ENCODE peak calls at places on chromosome 6, in four cellular contexts. J is lower lobe of right lung, X is tibial artery, T is gastrocnemius medialis. Z is an unnamed sample. For H3K4me1, H3K27me3 and H3K36me3, the result is how much of the 10 kb centered on the place peaks cover.

GRCh38 chr6:147285087-147285855 is 81.1 kb downstream of the STXBP5 start:
- DNase-seq in J (no peak), X (no peak), T (no peak), Z (no peak)

GRCh38 chr6:85864453-85865401 is 222.0 kb upstream of the SYNCRIP start:
- DNase-seq in J (no peak), X (no peak), T (no peak), Z (no peak)

GRCh38 chr6:10000461-10000992 is 414.3 kb downstream of the TFAP2A start:
- DNase-seq in J (no peak), X (no peak), T (no peak), Z (no peak)

GRCh38 chr6:4402477-4402976 is 267.2 kb upstream of the ECI2 start:
- DNase-seq in J (no peak), X (peak), T (peak), Z (no peak)

GRCh38 chr6:123316733-123317323 is 319.9 kb downstream of the TRDN start:
- DNase-seq in J (no peak), X (no peak), T (no peak), Z (no peak)

GRCh38 chr6:32685603-32686002 is 19.1 kb upstream of the HLA-DQB1 start:
- DNase-seq in J (no peak), X (no peak), T (no peak), Z (no peak)

GRCh38 chr6:57190140-57190539 is 18.0 kb downstream of the BAG2 start:
- DNase-seq in J (no peak), X (no peak), T (no peak), Z (no peak)

GRCh38 chr6:40715501-40716403 is 128.6 kb upstream of the LRFN2 start:
- DNase-seq in J (no peak), X (no peak), T (no peak), Z (no peak)

GRCh38 chr6:7048859-7049258 is 58.9 kb upstream of the RREB1 start:
- DNase-seq in J (no peak), X (no peak), T (no peak), Z (no peak)

GRCh38 chr6:139965393-139965792 is 590.9 kb upstream of the CITED2 start:
- DNase-seq in J (no peak), X (no peak), T (no peak), Z (no peak)

GRCh38 chr6:60671369-60671768 is 1614.7 kb downstream of the KHDRBS2 start:
- DNase-seq in J (no peak), X (no peak), T (no peak), Z (no peak)

GRCh38 chr6:32194388-32194787 is 1.9 kb upstream of the GPSM3 start:
- DNase-seq in J (no peak), X (no peak), T (no peak), Z (no peak)

GRCh38 chr6:49423817-49424216 is 39.2 kb downstream of the MMUT start:
- DNase-seq in J (no peak), X (no peak), T (no peak), Z (no peak)

GRCh38 chr6:9192405-9192909 is 757.1 kb upstream of the SLC35B3 start:
- DNase-seq in J (no peak), X (no peak), T (no peak), Z (no peak)

GRCh38 chr6:105014448-105014847 is 57.5 kb downstream of the LIN28B start:
- DNase-seq in J (no peak), X (no peak), T (no peak), Z (no peak)

GRCh38 chr6:82904860-82905259 is 160.8 kb downstream of the UBE3D start:
- DNase-seq in J (no peak), X (no peak), T (no peak), Z (no peak)

GRCh38 chr6:108242259-108242658 is 18.6 kb downstream of the SNX3 start:
- DNase-seq in J (no peak), X (no peak), T (no peak), Z (no peak)

GRCh38 chr6:31956796-31957195 is 2.0 kb downstream of the NELFE start:
- DNase-seq in J (no peak), X (no peak), T (no peak), Z (no peak)

GRCh38 chr6:797479-798077 is 104.6 kb upstream of the EXOC2 start:
- DNase-seq in J (no peak), X (no peak), T (no peak), Z (no peak)

GRCh38 chr6:133741375-133741861 is 147.5 kb upstream of the TCF21 start:
- DNase-seq in J (no peak), X (no peak), T (peak), Z (no peak)

GRCh38 chr6:16747232-16748027 is 13.8 kb downstream of the ATXN1 start:
- DNase-seq in J (no peak), X (no peak), T (peak), Z (no peak)

GRCh38 chr6:31588871-31589650 is 3.0 kb downstream of the LST1 start:
- DNase-seq in J (no peak), X (no peak), T (no peak), Z (no peak)

GRCh38 chr6:92364948-92365386 is 1054.4 kb downstream of the EPHA7 start:
- DNase-seq in J (no peak), X (no peak), T (no peak), Z (no peak)

GRCh38 chr6:151534576-151534975 is 40.8 kb downstream of the CCDC170 start:
- DNase-seq in J (no peak), X (no peak), T (no peak), Z (no peak)

GRCh38 chr6:17724341-17724740 is 17.6 kb upstream of the NUP153 start:
- DNase-seq in J (no peak), X (no peak), T (no peak), Z (no peak)

GRCh38 chr6:16622193-16622592 is 139.1 kb downstream of the ATXN1 start:
- DNase-seq in J (no peak), X (no peak), T (no peak), Z (no peak)

GRCh38 chr6:13554929-13555333 is 19.5 kb upstream of the SIRT5 start:
- DNase-seq in J (no peak), X (peak), T (peak), Z (no peak)

GRCh38 chr6:71194730-71195129 is 93.9 kb upstream of the OGFRL1 start:
- DNase-seq in J (no peak), X (no peak), T (no peak), Z (no peak)

GRCh38 chr6:39190545-39191235 is 38.6 kb downstream of the KCNK5 start:
- DNase-seq in J (no peak), X (no peak), T (no peak), Z (no peak)

GRCh38 chr6:7258231-7258763 is 54.7 kb downstream of the SSR1 start:
- DNase-seq in J (no peak), X (peak), T (no peak), Z (no peak)

GRCh38 chr6:119201486-119201885 is 123.0 kb upstream of the FAM184A start:
- DNase-seq in J (no peak), X (no peak), T (no peak), Z (no peak)

GRCh38 chr6:15296249-15296648 is 50.4 kb downstream of the JARID2 start:
- DNase-seq in J (no peak), X (no peak), T (no peak), Z (no peak)

GRCh38 chr6:15297895-15298590 is 52.2 kb downstream of the JARID2 start:
- DNase-seq in J (no peak), X (no peak), T (no peak), Z (no peak)

GRCh38 chr6:15301179-15302006 is 55.5 kb downstream of the JARID2 start:
- DNase-seq in J (no peak), X (no peak), T (no peak), Z (no peak)

GRCh38 chr6:15296735-15297134 is 50.9 kb downstream of the JARID2 start:
- DNase-seq in J (no peak), X (no peak), T (no peak), Z (no peak)

DNA sequence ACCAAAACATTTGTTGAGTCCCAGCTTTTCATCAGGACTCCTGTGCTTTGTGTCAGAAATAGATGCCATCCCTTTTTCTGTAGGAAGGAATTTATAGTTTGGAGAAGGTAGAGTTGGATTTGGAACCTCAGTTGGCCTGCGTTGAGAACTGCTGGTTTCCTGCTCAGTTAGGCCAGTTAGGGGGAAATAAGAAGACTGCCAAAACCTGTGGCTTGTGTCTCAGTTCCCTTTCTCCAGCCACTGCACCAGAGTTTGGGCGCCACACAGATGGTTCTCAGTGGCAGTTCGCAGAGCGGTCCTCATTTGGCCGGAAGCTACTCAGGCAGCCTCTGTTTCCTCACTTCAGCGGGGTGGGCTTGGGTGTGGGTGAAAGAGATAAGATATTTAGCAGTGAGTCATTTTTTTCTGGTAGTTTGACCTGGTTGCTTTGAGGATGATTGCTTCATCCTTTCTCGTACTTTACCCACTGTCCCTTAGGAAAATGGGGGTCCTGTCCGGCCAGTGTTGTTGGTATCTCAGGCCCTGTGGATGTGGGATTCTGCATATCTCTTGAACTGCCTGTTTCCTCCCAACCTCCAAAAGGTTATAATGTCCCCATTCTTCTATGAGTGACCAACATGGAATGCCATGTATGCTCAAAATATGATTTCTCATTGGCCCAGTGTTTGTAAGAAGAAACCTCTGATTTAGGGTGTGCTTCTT is 53.7 kb downstream of the JARID2 start:
- DNase-seq in J (peak), X (peak), T (no peak), Z (no peak)
- H3K4me1 ChIP-seq in J (under half), X (under half), T (half or more), Z (under half)

DNA sequence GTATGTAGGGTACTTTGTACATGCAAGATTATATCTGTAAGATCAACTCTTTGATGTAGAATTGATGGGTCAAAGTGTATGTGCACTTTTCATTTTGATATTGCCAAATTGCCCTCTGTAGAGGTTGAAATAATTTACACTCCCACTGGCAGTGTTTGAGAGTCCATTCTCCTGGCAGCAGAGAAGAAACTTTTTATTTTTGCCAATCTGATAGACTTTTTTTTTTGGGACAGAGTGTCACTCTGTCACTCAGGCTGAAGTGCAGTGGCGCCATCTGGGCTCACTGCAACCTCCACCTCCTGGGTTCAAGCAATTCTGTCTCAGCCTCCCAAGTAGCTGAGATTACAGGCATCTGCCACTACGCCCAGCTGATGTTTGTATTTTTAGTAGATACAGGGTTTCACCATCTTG is 199.2 kb downstream of the ZFAND3 start:
- DNase-seq in J (no peak), X (no peak), T (no peak), Z (no peak)
- H3K27me3 ChIP-seq in J (under half), X (under half), T (under half), Z (under half)

GRCh38 chr6:152976749-152977148 is 6.1 kb downstream of the FBXO5 start:
- DNase-seq in J (no peak), X (no peak), T (no peak), Z (no peak)
- H3K36me3 ChIP-seq in J (under half), X (under half), T (under half), Z (under half)

GRCh38 chr6:167849846-167850459 is 23.2 kb downstream of the AFDN start:
- DNase-seq in J (no peak), X (no peak), T (no peak), Z (no peak)
- H3K4me1 ChIP-seq in J (half or more), X (under half), T (under half), Z (under half)

GRCh38 chr6:158663465-158664167 is 13.8 kb downstream of the SYTL3 start:
- DNase-seq in J (no peak), X (no peak), T (no peak), Z (no peak)
- H3K27me3 ChIP-seq in J (under half), X (under half), T (under half), Z (under half)

DNA sequence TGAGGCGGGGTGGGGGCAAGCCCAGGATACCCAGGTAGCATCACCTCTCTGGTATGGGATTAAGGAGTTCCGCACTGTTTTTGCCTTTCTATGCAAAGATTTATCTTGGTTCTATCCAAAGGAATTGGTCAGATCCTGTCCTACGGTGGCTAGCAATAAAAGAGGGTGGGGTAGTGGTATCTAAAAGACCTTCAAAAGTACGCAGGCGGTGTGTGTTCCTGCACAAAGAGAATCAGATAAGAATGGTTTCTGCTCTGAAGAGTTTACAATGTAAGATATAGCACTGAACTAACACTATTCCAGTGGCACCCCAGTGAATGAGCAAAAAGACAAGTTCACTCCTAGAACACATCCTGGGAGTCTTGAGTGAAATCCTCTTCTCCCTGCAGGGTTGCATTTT is 6.3 kb downstream of the MRPS18A start:
- DNase-seq in J (no peak), X (no peak), T (no peak), Z (no peak)
- H3K36me3 ChIP-seq in J (half or more), X (under half), T (under half), Z (half or more)